ENCODE peak calls at places on chromosomes 6 and 20, in six cellular contexts. One of them, this sample, is unnamed.

GRCh38 chr6:148203970-148204369 is 138.7 kb upstream of the SASH1 start:
- DNase-seq in stimulated activated naive CD8-positive, alpha-beta T cell treated with anti-CD3 and anti-CD28 coated beads, Interleukin-15, amount 100 ng/mL, for 72 hours: peak; percentile 87
- DNase-seq in Kasumi-1: peak; percentile 64
- DNase-seq in T-cell: peak; percentile 48
- DNase-seq in NCI-H2029: no peak
- DNase-seq in tibial nerve: no peak
- DNase-seq in this sample: peak; percentile 52

GRCh38 chr6:161444464-161444863 is 170.6 kb upstream of the AGPAT4 start:
- DNase-seq in stimulated activated naive CD8-positive, alpha-beta T cell treated with anti-CD3 and anti-CD28 coated beads, Interleukin-15, amount 100 ng/mL, for 72 hours: peak; percentile 26
- DNase-seq in Kasumi-1: no peak
- DNase-seq in T-cell: no peak
- DNase-seq in NCI-H2029: no peak
- DNase-seq in tibial nerve: no peak
- DNase-seq in this sample: no peak

GRCh38 chr20:52427960-52428359 is 236.4 kb upstream of the ZFP64 start:
- DNase-seq in stimulated activated naive CD8-positive, alpha-beta T cell treated with anti-CD3 and anti-CD28 coated beads, Interleukin-15, amount 100 ng/mL, for 72 hours: no peak
- DNase-seq in Kasumi-1: no peak
- DNase-seq in T-cell: no peak
- DNase-seq in NCI-H2029: no peak
- DNase-seq in tibial nerve: no peak
- DNase-seq in this sample: no peak

GRCh38 chr6:50921968-50922367 is 103.3 kb downstream of the TFAP2B start:
- DNase-seq in stimulated activated naive CD8-positive, alpha-beta T cell treated with anti-CD3 and anti-CD28 coated beads, Interleukin-15, amount 100 ng/mL, for 72 hours: no peak
- DNase-seq in Kasumi-1: no peak
- DNase-seq in T-cell: no peak
- DNase-seq in NCI-H2029: no peak
- DNase-seq in tibial nerve: no peak
- DNase-seq in this sample: no peak

GRCh38 chr20:51750037-51750769 is 18.0 kb downstream of the ATP9A start:
- DNase-seq in stimulated activated naive CD8-positive, alpha-beta T cell treated with anti-CD3 and anti-CD28 coated beads, Interleukin-15, amount 100 ng/mL, for 72 hours: no peak
- DNase-seq in Kasumi-1: no peak
- DNase-seq in T-cell: no peak
- DNase-seq in NCI-H2029: peak; percentile 92
- DNase-seq in tibial nerve: peak; percentile 24
- DNase-seq in this sample: peak; percentile 78

GRCh38 chr20:363319-364078 is 16.6 kb downstream of the NRSN2 start:
- DNase-seq in stimulated activated naive CD8-positive, alpha-beta T cell treated with anti-CD3 and anti-CD28 coated beads, Interleukin-15, amount 100 ng/mL, for 72 hours: no peak
- DNase-seq in Kasumi-1: no peak
- DNase-seq in T-cell: no peak
- DNase-seq in NCI-H2029: no peak
- DNase-seq in tibial nerve: no peak
- DNase-seq in this sample: no peak

GRCh38 chr6:83467620-83468036 is 36.8 kb upstream of the ME1 start:
- DNase-seq in stimulated activated naive CD8-positive, alpha-beta T cell treated with anti-CD3 and anti-CD28 coated beads, Interleukin-15, amount 100 ng/mL, for 72 hours: no peak
- DNase-seq in Kasumi-1: peak; percentile 94
- DNase-seq in T-cell: no peak
- DNase-seq in NCI-H2029: no peak
- DNase-seq in tibial nerve: peak; percentile 54
- DNase-seq in this sample: no peak

GRCh38 chr6:74420221-74420620 is 724.2 kb downstream of the CD109 start:
- DNase-seq in stimulated activated naive CD8-positive, alpha-beta T cell treated with anti-CD3 and anti-CD28 coated beads, Interleukin-15, amount 100 ng/mL, for 72 hours: no peak
- DNase-seq in Kasumi-1: no peak
- DNase-seq in T-cell: no peak
- DNase-seq in NCI-H2029: no peak
- DNase-seq in tibial nerve: no peak
- DNase-seq in this sample: no peak

GRCh38 chr20:11195899-11196558 is 522.2 kb upstream of the JAG1 start:
- DNase-seq in stimulated activated naive CD8-positive, alpha-beta T cell treated with anti-CD3 and anti-CD28 coated beads, Interleukin-15, amount 100 ng/mL, for 72 hours: no peak
- DNase-seq in Kasumi-1: no peak
- DNase-seq in T-cell: no peak
- DNase-seq in NCI-H2029: no peak
- DNase-seq in tibial nerve: no peak
- DNase-seq in this sample: no peak

GRCh38 chr6:3281669-3282460 is 23.1 kb downstream of the PSMG4 start:
- DNase-seq in stimulated activated naive CD8-positive, alpha-beta T cell treated with anti-CD3 and anti-CD28 coated beads, Interleukin-15, amount 100 ng/mL, for 72 hours: no peak
- DNase-seq in Kasumi-1: no peak
- DNase-seq in T-cell: no peak
- DNase-seq in NCI-H2029: no peak
- DNase-seq in tibial nerve: no peak
- DNase-seq in this sample: peak; percentile 76

GRCh38 chr20:37596890-37597539 is 69.3 kb upstream of the BLCAP start:
- DNase-seq in stimulated activated naive CD8-positive, alpha-beta T cell treated with anti-CD3 and anti-CD28 coated beads, Interleukin-15, amount 100 ng/mL, for 72 hours: no peak
- DNase-seq in Kasumi-1: no peak
- DNase-seq in T-cell: no peak
- DNase-seq in NCI-H2029: no peak
- DNase-seq in tibial nerve: no peak
- DNase-seq in this sample: no peak

GRCh38 chr20:47356220-47356525 is 326 bp downstream of the ZMYND8 start:
- DNase-seq in stimulated activated naive CD8-positive, alpha-beta T cell treated with anti-CD3 and anti-CD28 coated beads, Interleukin-15, amount 100 ng/mL, for 72 hours: no peak
- DNase-seq in Kasumi-1: no peak
- DNase-seq in T-cell: no peak
- DNase-seq in NCI-H2029: no peak
- DNase-seq in tibial nerve: no peak
- DNase-seq in this sample: no peak

GRCh38 chr6:30820196-30820595 is 64.1 kb upstream of the DDR1 start:
- DNase-seq in stimulated activated naive CD8-positive, alpha-beta T cell treated with anti-CD3 and anti-CD28 coated beads, Interleukin-15, amount 100 ng/mL, for 72 hours: no peak
- DNase-seq in Kasumi-1: no peak
- DNase-seq in T-cell: no peak
- DNase-seq in NCI-H2029: no peak
- DNase-seq in tibial nerve: peak; percentile 33
- DNase-seq in this sample: peak; percentile 75

GRCh38 chr6:23349521-23350147 is 776.4 kb upstream of the NRSN1 start:
- DNase-seq in stimulated activated naive CD8-positive, alpha-beta T cell treated with anti-CD3 and anti-CD28 coated beads, Interleukin-15, amount 100 ng/mL, for 72 hours: no peak
- DNase-seq in Kasumi-1: no peak
- DNase-seq in T-cell: no peak
- DNase-seq in NCI-H2029: peak; percentile 71
- DNase-seq in tibial nerve: no peak
- DNase-seq in this sample: peak; percentile 66

GRCh38 chr20:31515072-31515774 is 981 bp downstream of the HM13 start:
- DNase-seq in stimulated activated naive CD8-positive, alpha-beta T cell treated with anti-CD3 and anti-CD28 coated beads, Interleukin-15, amount 100 ng/mL, for 72 hours: no peak
- DNase-seq in Kasumi-1: no peak
- DNase-seq in T-cell: no peak
- DNase-seq in NCI-H2029: no peak
- DNase-seq in tibial nerve: no peak
- DNase-seq in this sample: no peak

GRCh38 chr20:62296724-62297448 is 5.9 kb upstream of the ADRM1 start:
- DNase-seq in stimulated activated naive CD8-positive, alpha-beta T cell treated with anti-CD3 and anti-CD28 coated beads, Interleukin-15, amount 100 ng/mL, for 72 hours: no peak
- DNase-seq in Kasumi-1: no peak
- DNase-seq in T-cell: no peak
- DNase-seq in NCI-H2029: no peak
- DNase-seq in tibial nerve: no peak
- DNase-seq in this sample: no peak

GRCh38 chr6:154732824-154733609 is at the start of gene SCAF8:
- DNase-seq in stimulated activated naive CD8-positive, alpha-beta T cell treated with anti-CD3 and anti-CD28 coated beads, Interleukin-15, amount 100 ng/mL, for 72 hours: peak; percentile 87
- DNase-seq in Kasumi-1: peak; percentile 75
- DNase-seq in T-cell: peak; percentile 72
- DNase-seq in NCI-H2029: peak; percentile 72
- DNase-seq in tibial nerve: peak; percentile 63
- DNase-seq in this sample: peak; percentile 32

GRCh38 chr20:34877002-34877264 is 521 bp downstream of the ACSS2 start:
- DNase-seq in stimulated activated naive CD8-positive, alpha-beta T cell treated with anti-CD3 and anti-CD28 coated beads, Interleukin-15, amount 100 ng/mL, for 72 hours: no peak
- DNase-seq in Kasumi-1: no peak
- DNase-seq in T-cell: no peak
- DNase-seq in NCI-H2029: no peak
- DNase-seq in tibial nerve: no peak
- DNase-seq in this sample: no peak

GRCh38 chr20:60022849-60023248 is 64.6 kb downstream of the CDH26 start:
- DNase-seq in stimulated activated naive CD8-positive, alpha-beta T cell treated with anti-CD3 and anti-CD28 coated beads, Interleukin-15, amount 100 ng/mL, for 72 hours: no peak
- DNase-seq in Kasumi-1: no peak
- DNase-seq in T-cell: no peak
- DNase-seq in NCI-H2029: no peak
- DNase-seq in tibial nerve: no peak
- DNase-seq in this sample: no peak

GRCh38 chr20:50519036-50519780 is 9.0 kb downstream of the PTPN1 start:
- DNase-seq in stimulated activated naive CD8-positive, alpha-beta T cell treated with anti-CD3 and anti-CD28 coated beads, Interleukin-15, amount 100 ng/mL, for 72 hours: peak; percentile 64
- DNase-seq in Kasumi-1: no peak
- DNase-seq in T-cell: peak; percentile 30
- DNase-seq in NCI-H2029: no peak
- DNase-seq in tibial nerve: no peak
- DNase-seq in this sample: no peak

GRCh38 chr20:542777-543368 is 717 bp downstream of the CSNK2A1 start:
- DNase-seq in stimulated activated naive CD8-positive, alpha-beta T cell treated with anti-CD3 and anti-CD28 coated beads, Interleukin-15, amount 100 ng/mL, for 72 hours: peak; percentile 32
- DNase-seq in Kasumi-1: peak; percentile 54
- DNase-seq in T-cell: no peak
- DNase-seq in NCI-H2029: no peak
- DNase-seq in tibial nerve: no peak
- DNase-seq in this sample: no peak

GRCh38 chr6:30752164-30752927 is 8.0 kb upstream of the IER3 start:
- DNase-seq in stimulated activated naive CD8-positive, alpha-beta T cell treated with anti-CD3 and anti-CD28 coated beads, Interleukin-15, amount 100 ng/mL, for 72 hours: no peak
- DNase-seq in Kasumi-1: peak; percentile 73
- DNase-seq in T-cell: no peak
- DNase-seq in NCI-H2029: peak; percentile 14
- DNase-seq in tibial nerve: peak; percentile 82
- DNase-seq in this sample: peak; percentile 99